ENCODE peak calls at places on chromosomes 13 and 19, in five cellular contexts. One of them, this sample, is unnamed. For H3K4me1, the result is how much of the 10 kb centered on the place peaks cover.

GRCh38 chr19:14035706-14036105 is 4.1 kb downstream of the IL27RA start:
- DNase-seq in pancreas: no peak
- DNase-seq in upper lobe of right lung: no peak
- DNase-seq in thyroid gland: no peak
- DNase-seq in naive thymus-derived CD4-positive, alpha-beta T cell: no peak
- DNase-seq in this sample: no peak

GRCh38 chr13:91567485-91568207 is 169.2 kb downstream of the GPC5 start:
- DNase-seq in naive thymus-derived CD4-positive, alpha-beta T cell: no peak
- DNase-seq in upper lobe of right lung: no peak
- DNase-seq in thyroid gland: no peak
- DNase-seq in pancreas: no peak
- DNase-seq in this sample: no peak

GRCh38 chr13:57813641-57814040 is 182.1 kb downstream of the PCDH17 start:
- DNase-seq in thyroid gland: no peak
- DNase-seq in naive thymus-derived CD4-positive, alpha-beta T cell: no peak
- DNase-seq in upper lobe of right lung: no peak
- DNase-seq in pancreas: no peak
- DNase-seq in this sample: no peak

GRCh38 chr13:30623392-30623791 is 5.7 kb downstream of the USPL1 start:
- DNase-seq in pancreas: no peak
- DNase-seq in thyroid gland: no peak
- DNase-seq in naive thymus-derived CD4-positive, alpha-beta T cell: no peak
- DNase-seq in upper lobe of right lung: no peak
- DNase-seq in this sample: no peak

GRCh38 chr19:14954071-14954655 is 12.9 kb downstream of the OR7C2 start:
- DNase-seq in thyroid gland: no peak
- DNase-seq in naive thymus-derived CD4-positive, alpha-beta T cell: no peak
- DNase-seq in pancreas: no peak
- DNase-seq in upper lobe of right lung: no peak
- DNase-seq in this sample: no peak

GRCh38 chr13:72820156-72820897 is 38.4 kb downstream of the PIBF1 start:
- DNase-seq in pancreas: no peak
- DNase-seq in upper lobe of right lung: no peak
- DNase-seq in thyroid gland: no peak
- DNase-seq in naive thymus-derived CD4-positive, alpha-beta T cell: no peak
- DNase-seq in this sample: no peak

GRCh38 chr19:58366576-58367430 is 4.3 kb upstream of the ZNF497 start:
- DNase-seq in thyroid gland: no peak
- DNase-seq in naive thymus-derived CD4-positive, alpha-beta T cell: no peak
- DNase-seq in pancreas: no peak
- DNase-seq in upper lobe of right lung: no peak
- DNase-seq in this sample: no peak

GRCh38 chr13:109816112-109816978 is 30.0 kb upstream of the IRS2 start:
- DNase-seq in thyroid gland: no peak
- DNase-seq in naive thymus-derived CD4-positive, alpha-beta T cell: no peak
- DNase-seq in upper lobe of right lung: no peak
- DNase-seq in pancreas: peak
- DNase-seq in this sample: no peak

GRCh38 chr19:57308514-57308913 is 11.8 kb upstream of the ZNF543 start:
- DNase-seq in upper lobe of right lung: no peak
- DNase-seq in pancreas: no peak
- DNase-seq in naive thymus-derived CD4-positive, alpha-beta T cell: no peak
- DNase-seq in thyroid gland: no peak
- DNase-seq in this sample: no peak

GRCh38 chr19:53780506-53780905 is 43.6 kb downstream of the NLRP12 start:
- DNase-seq in pancreas: no peak
- DNase-seq in thyroid gland: no peak
- DNase-seq in naive thymus-derived CD4-positive, alpha-beta T cell: no peak
- DNase-seq in upper lobe of right lung: no peak
- DNase-seq in this sample: no peak

GRCh38 chr13:50365683-50366391 is 350.6 kb downstream of the KCNRG start:
- DNase-seq in pancreas: peak
- DNase-seq in thyroid gland: peak
- DNase-seq in naive thymus-derived CD4-positive, alpha-beta T cell: no peak
- DNase-seq in upper lobe of right lung: no peak
- DNase-seq in this sample: peak

GRCh38 chr13:77176350-77176749 is 149.4 kb upstream of the FBXL3 start:
- DNase-seq in naive thymus-derived CD4-positive, alpha-beta T cell: no peak
- DNase-seq in upper lobe of right lung: no peak
- DNase-seq in thyroid gland: no peak
- DNase-seq in pancreas: no peak
- DNase-seq in this sample: no peak

GRCh38 chr19:43306097-43306496 is 36.8 kb upstream of the PSG9 start:
- DNase-seq in pancreas: no peak
- DNase-seq in thyroid gland: no peak
- DNase-seq in naive thymus-derived CD4-positive, alpha-beta T cell: no peak
- DNase-seq in upper lobe of right lung: no peak
- DNase-seq in this sample: no peak

GRCh38 chr19:10544242-10544752 is 593 bp downstream of the ATG4D start:
- DNase-seq in thyroid gland: peak
- DNase-seq in upper lobe of right lung: peak
- DNase-seq in pancreas: peak
- DNase-seq in naive thymus-derived CD4-positive, alpha-beta T cell: no peak
- DNase-seq in this sample: no peak

GRCh38 chr19:57712222-57712621 is 3.2 kb upstream of the ZNF154 start:
- DNase-seq in upper lobe of right lung: no peak
- DNase-seq in pancreas: no peak
- DNase-seq in naive thymus-derived CD4-positive, alpha-beta T cell: no peak
- DNase-seq in thyroid gland: no peak
- DNase-seq in this sample: no peak

GRCh38 chr13:45695198-45695730 is 6.9 kb upstream of the CBY2 start:
- DNase-seq in pancreas: no peak
- DNase-seq in thyroid gland: no peak
- DNase-seq in upper lobe of right lung: no peak
- DNase-seq in naive thymus-derived CD4-positive, alpha-beta T cell: no peak
- DNase-seq in this sample: no peak

GRCh38 chr13:28719656-28720055 is 886 bp upstream of the SLC46A3 start:
- DNase-seq in pancreas: no peak
- DNase-seq in naive thymus-derived CD4-positive, alpha-beta T cell: no peak
- DNase-seq in upper lobe of right lung: no peak
- DNase-seq in thyroid gland: no peak
- DNase-seq in this sample: no peak

GRCh38 chr19:55247621-55248099 is 11.2 kb downstream of the PPP6R1 start:
- DNase-seq in thyroid gland: no peak
- DNase-seq in upper lobe of right lung: peak
- DNase-seq in pancreas: no peak
- DNase-seq in naive thymus-derived CD4-positive, alpha-beta T cell: no peak
- DNase-seq in this sample: no peak

GRCh38 chr13:94481966-94482365 is 2.5 kb upstream of the DCT start:
- DNase-seq in thyroid gland: no peak
- DNase-seq in pancreas: no peak
- DNase-seq in naive thymus-derived CD4-positive, alpha-beta T cell: no peak
- DNase-seq in upper lobe of right lung: no peak
- DNase-seq in this sample: no peak

GRCh38 chr13:108190897-108191296 is 24.4 kb downstream of the LIG4 start:
- DNase-seq in upper lobe of right lung: no peak
- DNase-seq in pancreas: no peak
- DNase-seq in naive thymus-derived CD4-positive, alpha-beta T cell: no peak
- DNase-seq in thyroid gland: no peak
- DNase-seq in this sample: no peak

GRCh38 chr19:31546561-31546960 is 197.3 kb upstream of the TSHZ3 start:
- DNase-seq in naive thymus-derived CD4-positive, alpha-beta T cell: no peak
- DNase-seq in thyroid gland: no peak
- DNase-seq in pancreas: no peak
- DNase-seq in upper lobe of right lung: no peak
- DNase-seq in this sample: no peak

GRCh38 chr19:45607071-45608029 is 5.3 kb upstream of the GPR4 start:
- DNase-seq in thyroid gland: peak
- DNase-seq in upper lobe of right lung: peak
- DNase-seq in naive thymus-derived CD4-positive, alpha-beta T cell: no peak
- DNase-seq in pancreas: peak
- DNase-seq in this sample: peak

GRCh38 chr13:102020611-102021216 is 381.1 kb downstream of the FGF14 start:
- DNase-seq in thyroid gland: no peak
- DNase-seq in upper lobe of right lung: no peak
- DNase-seq in pancreas: no peak
- DNase-seq in naive thymus-derived CD4-positive, alpha-beta T cell: no peak
- DNase-seq in this sample: no peak

GRCh38 chr13:97474581-97474980 is 40.6 kb downstream of the RAP2A start:
- DNase-seq in pancreas: no peak
- DNase-seq in naive thymus-derived CD4-positive, alpha-beta T cell: no peak
- DNase-seq in upper lobe of right lung: no peak
- DNase-seq in thyroid gland: no peak
- DNase-seq in this sample: no peak

GRCh38 chr19:45406957-45407375 is 522 bp downstream of the POLR1G start:
- DNase-seq in thyroid gland: no peak
- DNase-seq in pancreas: no peak
- DNase-seq in upper lobe of right lung: no peak
- DNase-seq in naive thymus-derived CD4-positive, alpha-beta T cell: no peak
- DNase-seq in this sample: no peak

GRCh38 chr19:2720777-2721569 is at the start of gene DIRAS1:
- DNase-seq in upper lobe of right lung: no peak
- DNase-seq in thyroid gland: no peak
- DNase-seq in pancreas: no peak
- DNase-seq in naive thymus-derived CD4-positive, alpha-beta T cell: no peak
- DNase-seq in this sample: no peak

GRCh38 chr13:113078895-113079720 is 26.5 kb upstream of the F7 start:
- DNase-seq in upper lobe of right lung: peak
- DNase-seq in pancreas: no peak
- DNase-seq in naive thymus-derived CD4-positive, alpha-beta T cell: no peak
- DNase-seq in thyroid gland: no peak
- DNase-seq in this sample: no peak

GRCh38 chr19:38731654-38732301 is 12.5 kb downstream of the CAPN12 start:
- DNase-seq in pancreas: peak
- DNase-seq in naive thymus-derived CD4-positive, alpha-beta T cell: no peak
- DNase-seq in thyroid gland: peak
- DNase-seq in upper lobe of right lung: peak
- DNase-seq in this sample: no peak
- H3K27ac ChIP-seq in pancreas: peak
- H3K27ac ChIP-seq in naive thymus-derived CD4-positive, alpha-beta T cell: no peak
- H3K27ac ChIP-seq in thyroid gland: peak
- H3K27ac ChIP-seq in upper lobe of right lung: peak
- H3K27ac ChIP-seq in this sample: peak

DNA sequence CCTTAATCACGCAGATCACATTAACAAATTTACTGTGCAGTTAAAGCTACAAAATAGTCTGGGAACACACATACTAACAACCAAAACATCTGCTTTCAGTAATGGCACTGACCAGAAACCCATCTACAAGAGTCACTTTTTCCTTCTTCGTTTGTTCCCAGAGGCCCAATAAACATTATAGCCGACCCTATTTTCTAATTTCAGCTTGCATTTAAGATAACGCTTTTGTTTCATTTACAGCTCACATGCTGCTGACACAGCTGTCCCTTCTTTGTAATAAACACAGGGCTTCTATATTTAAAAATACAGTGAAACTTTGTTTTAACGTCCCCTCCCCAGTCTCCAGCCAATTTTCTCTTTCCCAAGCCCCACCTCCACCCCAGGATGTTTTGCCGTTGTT is 1.8 kb upstream of the WBP4 start:
- DNase-seq in thyroid gland: no peak
- DNase-seq in upper lobe of right lung: no peak
- DNase-seq in naive thymus-derived CD4-positive, alpha-beta T cell: no peak
- DNase-seq in pancreas: no peak
- DNase-seq in this sample: no peak
- H3K4me1 ChIP-seq in thyroid gland: half or more
- H3K4me1 ChIP-seq in upper lobe of right lung: half or more
- H3K4me1 ChIP-seq in naive thymus-derived CD4-positive, alpha-beta T cell: under half
- H3K4me1 ChIP-seq in pancreas: half or more
- H3K4me1 ChIP-seq in this sample: under half

DNA sequence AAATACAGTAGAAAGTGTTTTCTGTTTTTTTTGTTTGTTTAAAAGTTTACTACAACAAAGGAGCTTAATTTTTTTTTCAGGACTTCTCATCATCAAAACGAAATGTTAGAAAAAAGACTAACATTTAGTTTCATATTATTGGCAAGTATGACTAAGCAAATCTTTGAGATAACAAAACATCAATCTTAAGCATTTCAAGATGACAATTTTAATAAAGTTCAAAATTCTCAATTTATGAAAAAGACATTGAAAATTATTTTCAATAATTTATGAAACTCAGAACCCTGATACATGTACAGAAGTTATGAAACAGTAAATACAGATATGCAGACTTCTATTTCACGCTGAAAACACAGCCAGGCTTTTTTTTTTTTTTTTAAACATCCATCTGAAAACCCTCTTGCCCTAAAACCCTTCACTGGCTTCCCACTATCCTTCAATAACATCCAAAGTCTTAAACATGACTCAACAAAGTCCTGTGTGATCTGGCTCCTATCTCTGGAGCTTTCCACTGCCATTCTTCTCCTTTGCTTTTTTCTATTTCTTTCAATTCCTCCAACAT is 3.9 kb downstream of the RBM26 start:
- DNase-seq in thyroid gland: no peak
- DNase-seq in upper lobe of right lung: no peak
- DNase-seq in pancreas: no peak
- DNase-seq in naive thymus-derived CD4-positive, alpha-beta T cell: peak
- DNase-seq in this sample: no peak
- H3K4me3 ChIP-seq in thyroid gland: no peak
- H3K4me3 ChIP-seq in upper lobe of right lung: no peak
- H3K4me3 ChIP-seq in pancreas: no peak
- H3K4me3 ChIP-seq in naive thymus-derived CD4-positive, alpha-beta T cell: no peak
- H3K4me3 ChIP-seq in this sample: peak

GRCh38 chr19:50725218-50725931 is 2.2 kb downstream of the CLEC11A start:
- DNase-seq in naive thymus-derived CD4-positive, alpha-beta T cell: no peak
- DNase-seq in upper lobe of right lung: no peak
- DNase-seq in thyroid gland: no peak
- DNase-seq in pancreas: no peak
- DNase-seq in this sample: no peak

GRCh38 chr19:50723069-50723468 is at the start of gene CLEC11A:
- DNase-seq in thyroid gland: peak
- DNase-seq in naive thymus-derived CD4-positive, alpha-beta T cell: no peak
- DNase-seq in upper lobe of right lung: no peak
- DNase-seq in pancreas: peak
- DNase-seq in this sample: no peak

GRCh38 chr19:50722248-50723013 is 733 bp upstream of the CLEC11A start:
- DNase-seq in naive thymus-derived CD4-positive, alpha-beta T cell: no peak
- DNase-seq in thyroid gland: no peak
- DNase-seq in pancreas: no peak
- DNase-seq in upper lobe of right lung: no peak
- DNase-seq in this sample: no peak

GRCh38 chr19:50724522-50725217 is 1.5 kb downstream of the CLEC11A start:
- DNase-seq in thyroid gland: peak
- DNase-seq in pancreas: peak
- DNase-seq in naive thymus-derived CD4-positive, alpha-beta T cell: peak
- DNase-seq in upper lobe of right lung: peak
- DNase-seq in this sample: peak

DNA sequence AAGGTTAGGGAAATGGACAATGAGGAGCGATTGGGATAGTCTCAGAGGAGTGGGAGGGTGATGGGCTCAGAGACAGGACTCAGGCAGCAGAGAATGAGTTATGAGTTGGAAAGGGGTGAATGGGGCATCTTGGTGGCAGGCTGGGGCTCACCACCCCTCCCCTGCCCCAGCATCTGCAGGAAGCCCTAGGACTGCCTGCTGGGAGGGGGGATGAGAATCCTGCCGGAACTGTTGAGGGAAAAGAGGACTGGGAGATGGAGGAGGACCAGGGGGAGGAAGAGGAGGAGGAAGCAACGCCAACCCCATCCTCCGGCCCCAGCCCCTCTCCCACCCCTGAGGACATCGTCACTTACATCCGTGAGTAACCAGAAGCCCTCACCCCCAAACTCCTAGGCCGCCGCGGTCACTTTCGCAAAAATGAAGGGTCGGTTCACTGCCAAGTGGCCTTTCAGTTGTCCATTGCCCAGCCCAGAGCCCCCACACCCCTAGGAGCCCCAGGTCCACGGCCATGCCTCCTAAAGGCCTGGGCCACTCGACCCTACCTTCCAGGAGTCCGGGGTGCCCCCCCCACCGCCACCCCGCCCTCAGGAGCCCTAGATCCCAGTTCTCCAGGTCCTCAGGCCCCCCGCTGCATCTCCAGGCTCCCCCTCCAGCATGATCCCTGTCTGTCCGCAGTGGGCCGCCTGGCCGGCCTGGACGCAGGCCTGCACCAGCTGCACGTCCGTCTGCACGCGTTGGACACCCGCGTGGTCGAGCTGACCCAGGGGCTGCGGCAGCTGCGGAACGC is 764 bp downstream of the CLEC11A start:
- DNase-seq in thyroid gland: no peak
- DNase-seq in upper lobe of right lung: no peak
- DNase-seq in naive thymus-derived CD4-positive, alpha-beta T cell: no peak
- DNase-seq in pancreas: peak
- DNase-seq in this sample: no peak
- H3K27ac ChIP-seq in thyroid gland: no peak
- H3K27ac ChIP-seq in upper lobe of right lung: peak
- H3K27ac ChIP-seq in naive thymus-derived CD4-positive, alpha-beta T cell: no peak
- H3K27ac ChIP-seq in pancreas: peak
- H3K27ac ChIP-seq in this sample: no peak